ENCODE peak calls at places on chromosome 11, in four cellular contexts. J is IMR-90, D is neuronal stem cell, X is trophoblast cell. O is an unnamed sample.

GRCh38 chr11:5689551-5689983 is at the start of gene TRIM22:
- DNase-seq in J (peak; percentile 71), D (no peak), X (no peak), O (peak; percentile 17)

GRCh38 chr11:94938399-94939055 is 34.8 kb downstream of the CWC15 start:
- DNase-seq in J (peak; percentile 92), D (no peak), X (no peak), O (no peak)

GRCh38 chr11:121257289-121257688 is 35.3 kb upstream of the SC5D start:
- DNase-seq in J (no peak), D (no peak), X (no peak), O (no peak)

GRCh38 chr11:110176366-110177056 is 83.3 kb downstream of the ZC3H12C start:
- DNase-seq in J (peak; percentile 51), D (no peak), X (no peak), O (peak; percentile 66)

GRCh38 chr11:12640926-12641849 is 33.0 kb upstream of the TEAD1 start:
- DNase-seq in J (no peak), D (no peak), X (no peak), O (no peak)

GRCh38 chr11:36750349-36750748 is 152.3 kb upstream of the RAG2 start:
- DNase-seq in J (no peak), D (no peak), X (no peak), O (peak; percentile 7)

GRCh38 chr11:86477495-86478155 is 102.9 kb downstream of the CCDC81 start:
- DNase-seq in J (peak; percentile 45), D (no peak), X (no peak), O (no peak)

GRCh38 chr11:20208622-20209090 is 48.4 kb upstream of the DBX1 start:
- DNase-seq in J (no peak), D (peak; percentile 87), X (no peak), O (peak; percentile 44)

GRCh38 chr11:115698243-115698642 is 194.0 kb upstream of the CADM1 start:
- DNase-seq in J (no peak), D (no peak), X (no peak), O (no peak)

GRCh38 chr11:121964591-121964990 is 151.4 kb downstream of the BLID start:
- DNase-seq in J (peak; percentile 64), D (no peak), X (no peak), O (peak; percentile 3)

GRCh38 chr11:7672960-7673723 is at the start of gene CYB5R2:
- DNase-seq in J (peak; percentile 5), D (peak; percentile 59), X (peak; percentile 77), O (peak; percentile 84)

GRCh38 chr11:17692006-17692405 is 27.4 kb upstream of the MYOD1 start:
- DNase-seq in J (no peak), D (no peak), X (peak; percentile 46), O (no peak)

GRCh38 chr11:124670732-124671131 is 2.8 kb downstream of the SIAE start:
- DNase-seq in J (peak; percentile 9), D (no peak), X (no peak), O (no peak)

GRCh38 chr11:15307600-15307999 is 192.9 kb downstream of the INSC start:
- DNase-seq in J (no peak), D (no peak), X (no peak), O (peak; percentile 82)

GRCh38 chr11:66848671-66849500 is 5.6 kb downstream of the RCE1 start:
- DNase-seq in J (no peak), D (no peak), X (no peak), O (no peak)

GRCh38 chr11:64868904-64869570 is 9.4 kb downstream of the EHD1 start:
- DNase-seq in J (peak; percentile 94), D (no peak), X (peak; percentile 55), O (no peak)

GRCh38 chr11:14299921-14300320 is 59.1 kb downstream of the RRAS2 start:
- DNase-seq in J (no peak), D (no peak), X (no peak), O (no peak)

GRCh38 chr11:2699185-2699530 is 636 bp downstream of the KCNQ1OT1 start:
- DNase-seq in J (peak; percentile 9), D (no peak), X (no peak), O (peak; percentile 24)

GRCh38 chr11:43943931-43944751 is 1.7 kb downstream of the C11orf96 start:
- DNase-seq in J (peak; percentile 28), D (no peak), X (no peak), O (no peak)

GRCh38 chr11:126702987-126703386 is 297.6 kb downstream of the KIRREL3 start:
- DNase-seq in J (no peak), D (no peak), X (no peak), O (peak; percentile 6)

GRCh38 chr11:117195208-117195607 is 4.0 kb upstream of the TAGLN start:
- DNase-seq in J (no peak), D (no peak), X (no peak), O (no peak)

GRCh38 chr11:28447226-28447625 is 339.0 kb downstream of the METTL15 start:
- DNase-seq in J (peak; percentile 61), D (no peak), X (no peak), O (no peak)

GRCh38 chr11:58762284-58763119 is 30.8 kb upstream of the GLYAT start:
- DNase-seq in J (no peak), D (peak; percentile 3), X (no peak), O (no peak)

GRCh38 chr11:16891964-16892363 is 122.2 kb downstream of the PLEKHA7 start:
- DNase-seq in J (peak; percentile 70), D (no peak), X (no peak), O (no peak)

GRCh38 chr11:27656806-27657483 is 43.3 kb downstream of the BDNF start:
- DNase-seq in J (no peak), D (no peak), X (peak; percentile 70), O (peak; percentile 25)

GRCh38 chr11:28760676-28761390 is 652.6 kb downstream of the METTL15 start:
- DNase-seq in J (peak; percentile 27), D (no peak), X (no peak), O (peak; percentile 19)

GRCh38 chr11:19714387-19715363 is 2.0 kb downstream of the NAV2 start:
- DNase-seq in J (peak; percentile 85), D (no peak), X (peak; percentile 61), O (peak; percentile 50)

GRCh38 chr11:94128746-94129504 is at the start of gene PANX1:
- DNase-seq in J (peak; percentile 85), D (peak; percentile 86), X (peak; percentile 91), O (peak; percentile 92)

GRCh38 chr11:12803086-12803826 is 129.0 kb downstream of the TEAD1 start:
- DNase-seq in J (peak; percentile 81), D (peak; percentile 41), X (no peak), O (peak; percentile 70)

GRCh38 chr11:76638267-76639197 is 32.0 kb downstream of the LRRC32 start:
- DNase-seq in J (no peak), D (no peak), X (no peak), O (no peak)

GRCh38 chr11:117037952-117038350 is 60.3 kb downstream of the SIK3 start:
- DNase-seq in J (no peak), D (no peak), X (no peak), O (no peak)

GRCh38 chr11:61297741-61298140 is 2.6 kb upstream of the VWCE start:
- DNase-seq in J (peak; percentile 91), D (no peak), X (peak; percentile 34), O (no peak)

GRCh38 chr11:60169264-60169915 is 13.5 kb downstream of the MS4A6A start:
- DNase-seq in J (no peak), D (peak; percentile 27), X (no peak), O (peak; percentile 81)

GRCh38 chr11:124752471-124753100 is 531 bp upstream of the VSIG2 start:
- DNase-seq in J (no peak), D (no peak), X (no peak), O (no peak)

GRCh38 chr11:13663631-13664071 is 4.8 kb upstream of the FAR1 start:
- DNase-seq in J (peak; percentile 41), D (no peak), X (no peak), O (no peak)

GRCh38 chr11:61027141-61027840 is 55.8 kb downstream of the CD6 start:
- DNase-seq in J (no peak), D (no peak), X (no peak), O (no peak)

GRCh38 chr11:88508808-88509581 is 171.5 kb upstream of the CTSC start:
- DNase-seq in J (no peak), D (no peak), X (no peak), O (peak; percentile 69)

GRCh38 chr11:60971520-60971919 is at the start of gene CD6:
- DNase-seq in J (no peak), D (no peak), X (no peak), O (no peak)

GRCh38 chr11:121478226-121478894 is 25.6 kb upstream of the SORL1-AS1 start:
- DNase-seq in J (no peak), D (no peak), X (no peak), O (no peak)

GRCh38 chr11:120132645-120133185 is 5.2 kb downstream of the TRIM29 start:
- DNase-seq in J (no peak), D (no peak), X (no peak), O (no peak)

GRCh38 chr11:120130176-120130980 is 7.5 kb downstream of the TRIM29 start:
- DNase-seq in J (no peak), D (no peak), X (no peak), O (no peak)

GRCh38 chr11:120130991-120131760 is 6.7 kb downstream of the TRIM29 start:
- DNase-seq in J (no peak), D (no peak), X (no peak), O (no peak)

GRCh38 chr11:120133216-120134105 is 4.5 kb downstream of the TRIM29 start:
- DNase-seq in J (no peak), D (no peak), X (no peak), O (no peak)

GRCh38 chr11:120131941-120132644 is 5.8 kb downstream of the TRIM29 start:
- DNase-seq in J (no peak), D (no peak), X (no peak), O (no peak)
- H3K18ac ChIP-seq in J (no peak overlapping the region), D (peak overlapping the region; percentile 70), X (no peak overlapping the region), O (no peak overlapping the region)

GRCh38 chr11:35391922-35392813 is 27.2 kb downstream of the SLC1A2 start:
- DNase-seq in J (peak; percentile 84), D (peak; percentile 80), X (peak; percentile 73), O (peak; percentile 81)

GRCh38 chr11:35389897-35390462 is 29.4 kb downstream of the SLC1A2 start:
- DNase-seq in J (no peak), D (no peak), X (no peak), O (no peak)

GRCh38 chr11:35393093-35393492 is 26.3 kb downstream of the SLC1A2 start:
- DNase-seq in J (peak; percentile 45), D (no peak), X (no peak), O (no peak)

GRCh38 chr11:35389112-35389511 is 30.2 kb downstream of the SLC1A2 start:
- DNase-seq in J (no peak), D (no peak), X (no peak), O (no peak)

GRCh38 chr11:35390737-35391682 is 28.3 kb downstream of the SLC1A2 start:
- DNase-seq in J (peak; percentile 89), D (no peak), X (peak; percentile 38), O (no peak)
- H3K27ac ChIP-seq in J (peak overlapping the region; percentile 81), D (no peak overlapping the region), X (no peak overlapping the region), O (no peak overlapping the region)

GRCh38 chr11:45803981-45804805 is 756 bp upstream of the SLC35C1 start:
- DNase-seq in J (peak; percentile 33), D (peak; percentile 54), X (peak; percentile 3), O (peak; percentile 71)
- H3K18ac ChIP-seq in J (peak overlapping the region; percentile 14), D (peak overlapping the region; percentile 97), X (peak overlapping the region; percentile 63), O (peak overlapping the region; percentile 36)

GRCh38 chr11:72814139-72814830 is at the start of gene ATG16L2:
- DNase-seq in J (peak; percentile 76), D (peak; percentile 90), X (peak; percentile 84), O (peak; percentile 91)

GRCh38 chr11:72817966-72818365 is 3.8 kb downstream of the ATG16L2 start:
- DNase-seq in J (no peak), D (no peak), X (no peak), O (no peak)

GRCh38 chr11:72818971-72819370 is 4.8 kb downstream of the ATG16L2 start:
- DNase-seq in J (peak; percentile 65), D (no peak), X (no peak), O (no peak)

GRCh38 chr11:72814831-72815618 is 814 bp downstream of the ATG16L2 start:
- DNase-seq in J (peak; percentile 54), D (no peak), X (peak; percentile 48), O (peak; percentile 91)

GRCh38 chr11:72816404-72816990 is 2.3 kb downstream of the ATG16L2 start:
- DNase-seq in J (peak; percentile 18), D (no peak), X (peak; percentile 70), O (no peak)
- H3K27ac ChIP-seq in J (no peak overlapping the region), D (no peak overlapping the region), X (peak overlapping the region; percentile 37), O (no peak overlapping the region)

O was measured in mesendoderm.